ENCODE peak calls at places on chromosome 16, in nine cellular contexts. Q is tibial nerve; J is SJSA1; F is ovary; A is CD4-positive, alpha-beta memory T cell; H is upper lobe of right lung; O is vagina; Y is IMR-90; E is kidney. B is an unnamed sample.

GRCh38 chr16:47574091-47575054 is 113.2 kb downstream of the PHKB start:
- DNase-seq in Q (no peak), E (no peak), H (no peak), O (no peak), F (no peak), Y (peak; percentile 49), J (peak; percentile 7), A (no peak), B (no peak)

GRCh38 chr16:54407596-54407995 is 121.0 kb upstream of the IRX3 start:
- DNase-seq in Q (no peak), H (no peak), E (no peak), A (no peak), F (no peak), Y (peak; percentile 1), J (no peak), O (no peak), B (no peak)

GRCh38 chr16:56728027-56728426 is 1.9 kb upstream of the NUP93 start:
- DNase-seq in A (no peak), J (no peak), E (no peak), O (no peak), F (no peak), H (no peak), Q (no peak), Y (no peak), B (no peak)

GRCh38 chr16:7482028-7482427 is 149.4 kb downstream of the RBFOX1 start:
- DNase-seq in Y (no peak), O (no peak), J (no peak), Q (no peak), H (no peak), E (no peak), A (no peak), F (no peak), B (no peak)

GRCh38 chr16:55656695-55657092 is 906 bp downstream of the SLC6A2 start:
- DNase-seq in O (no peak), Q (no peak), J (no peak), Y (no peak), F (no peak), E (no peak), H (no peak), A (no peak), B (no peak)

GRCh38 chr16:30027588-30028437 is 3.3 kb downstream of the TLCD3B start:
- DNase-seq in E (no peak), J (no peak), F (no peak), Q (no peak), A (no peak), Y (no peak), H (no peak), O (no peak), B (no peak)

GRCh38 chr16:75909746-75910145 is 183.5 kb upstream of the CPHXL start:
- DNase-seq in Y (no peak), O (no peak), J (no peak), E (no peak), A (no peak), F (no peak), H (no peak), Q (no peak), B (no peak)

GRCh38 chr16:22189473-22190168 is 16.5 kb upstream of the EEF2K start:
- DNase-seq in F (peak; percentile 78), Y (peak; percentile 16), O (no peak), H (peak; percentile 68), J (no peak), A (peak; percentile 98), Q (peak; percentile 55), E (peak; percentile 87), B (peak; percentile 63)

GRCh38 chr16:69311533-69312388 is 611 bp downstream of the VPS4A start:
- DNase-seq in A (peak; percentile 49), F (no peak), E (no peak), Y (no peak), Q (no peak), O (no peak), J (peak; percentile 71), H (peak; percentile 82), B (no peak)

GRCh38 chr16:83136419-83136818 is 509.6 kb downstream of the CDH13 start:
- DNase-seq in O (no peak), Q (no peak), J (peak; percentile 8), E (no peak), Y (no peak), A (no peak), F (peak; percentile 42), H (no peak), B (no peak)

GRCh38 chr16:78005881-78006280 is 16.5 kb upstream of the CLEC3A start:
- DNase-seq in J (no peak), E (no peak), Q (no peak), A (no peak), H (no peak), Y (no peak), F (no peak), O (no peak), B (no peak)

GRCh38 chr16:55373489-55373832 is 49.5 kb downstream of the IRX6 start:
- DNase-seq in E (no peak), J (no peak), A (no peak), H (no peak), F (no peak), Q (no peak), O (no peak), Y (no peak), B (no peak)

GRCh38 chr16:10332301-10332700 is 53.6 kb upstream of the ATF7IP2 start:
- DNase-seq in J (no peak), A (no peak), Y (no peak), F (no peak), O (no peak), E (no peak), Q (no peak), H (no peak), B (peak; percentile 9)

GRCh38 chr16:3094289-3095027 is 4.6 kb downstream of the ZSCAN10 start:
- DNase-seq in J (peak; percentile 10), F (no peak), E (peak; percentile 48), Q (no peak), A (peak; percentile 76), Y (peak; percentile 23), O (no peak), H (no peak), B (no peak)

GRCh38 chr16:30112197-30113030 is 923 bp downstream of the GDPD3 start:
- DNase-seq in H (peak; percentile 81), J (no peak), E (peak; percentile 78), Q (no peak), A (no peak), O (no peak), F (peak; percentile 72), Y (peak; percentile 42), B (no peak)

GRCh38 chr16:76653390-76654026 is 376.3 kb downstream of the CNTNAP4 start:
- DNase-seq in Y (peak; percentile 28), A (no peak), H (no peak), E (no peak), J (peak; percentile 10), O (no peak), Q (no peak), F (no peak), B (no peak)

GRCh38 chr16:73663720-73664119 is 615.8 kb upstream of the ZFHX3 start:
- DNase-seq in Y (no peak), J (no peak), A (no peak), E (no peak), F (no peak), O (no peak), Q (no peak), H (no peak), B (no peak)
- H3K27ac ChIP-seq in Y (no peak overlapping the region), J (no peak overlapping the region), A (no peak overlapping the region), E (no peak overlapping the region), F (no peak overlapping the region), O (no peak overlapping the region), Q (no peak overlapping the region), H (no peak overlapping the region), B (no peak overlapping the region)

DNA sequence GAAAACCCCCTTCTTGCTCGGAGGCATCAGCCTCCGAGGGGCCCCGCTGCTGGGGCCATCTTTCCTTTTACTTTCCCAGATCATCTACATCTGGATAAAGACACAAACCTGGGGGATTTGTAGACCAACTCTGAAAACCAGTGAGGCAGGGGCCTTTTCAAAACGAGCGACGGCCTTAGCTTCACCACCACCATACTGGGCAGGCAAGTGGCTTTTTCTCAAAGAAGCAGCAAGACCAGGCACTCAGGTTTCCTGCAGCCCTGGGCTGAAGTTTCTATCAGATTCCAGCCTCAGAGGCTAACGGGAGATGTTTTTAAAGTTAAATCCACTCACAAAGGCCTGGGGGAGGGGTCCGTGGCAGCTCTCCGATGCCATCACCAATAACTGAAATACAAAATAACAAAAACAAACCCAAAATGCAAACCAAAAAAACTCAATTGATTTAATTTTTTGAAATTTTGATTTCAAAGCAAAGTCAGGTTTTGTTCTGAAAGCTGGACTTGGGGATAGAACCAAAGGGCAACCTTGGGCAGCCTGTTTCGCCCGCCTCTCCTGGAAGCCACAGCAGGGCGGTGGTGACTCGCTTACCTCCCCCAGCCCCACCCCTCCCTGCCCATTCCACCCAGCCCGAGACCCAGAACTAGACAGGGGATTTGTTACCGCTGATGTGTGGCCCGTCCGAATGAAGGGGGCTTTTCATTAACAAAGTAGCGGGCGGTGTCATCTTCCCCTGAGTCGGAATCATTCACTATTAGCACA is 55.8 kb downstream of the SALL1 start:
- DNase-seq in H (no peak), F (no peak), J (no peak), O (no peak), Q (no peak), A (no peak), E (no peak), Y (no peak), B (no peak)
- H3K4me3 ChIP-seq in H (no peak overlapping the region), F (no peak overlapping the region), J (no peak overlapping the region), O (no peak overlapping the region), Q (no peak overlapping the region), A (no peak overlapping the region), E (peak overlapping the region; percentile 42), Y (no peak overlapping the region), B (no peak overlapping the region)

GRCh38 chr16:1098266-1098991 is 2.4 kb upstream of the C1QTNF8 start:
- DNase-seq in H (no peak), F (no peak), E (no peak), Q (no peak), O (no peak), A (no peak), J (no peak), Y (no peak), B (no peak)

GRCh38 chr16:1101573-1102332 is 5.7 kb upstream of the C1QTNF8 start:
- DNase-seq in A (no peak), Q (no peak), J (no peak), H (no peak), O (no peak), F (no peak), E (no peak), Y (no peak), B (no peak)

GRCh38 chr16:1101133-1101532 is 5.1 kb upstream of the C1QTNF8 start:
- DNase-seq in F (no peak), A (no peak), O (no peak), E (no peak), Y (no peak), J (no peak), H (no peak), Q (no peak), B (no peak)

GRCh38 chr16:1099224-1100083 is 3.4 kb upstream of the C1QTNF8 start:
- DNase-seq in A (no peak), F (no peak), J (no peak), Q (no peak), Y (no peak), E (no peak), H (no peak), O (no peak), B (no peak)

GRCh38 chr16:1100084-1100800 is 4.2 kb upstream of the C1QTNF8 start:
- DNase-seq in A (no peak), J (no peak), O (no peak), F (no peak), Y (no peak), H (no peak), Q (no peak), E (no peak), B (no peak)
- H3K27ac ChIP-seq in A (no peak overlapping the region), J (no peak overlapping the region), O (no peak overlapping the region), F (no peak overlapping the region), Y (no peak overlapping the region), H (no peak overlapping the region), Q (no peak overlapping the region), E (no peak overlapping the region), B (no peak overlapping the region)

GRCh38 chr16:52114414-52114813 is 432.5 kb downstream of the TOX3 start:
- DNase-seq in E (no peak), A (no peak), O (no peak), J (no peak), Y (no peak), Q (no peak), H (no peak), F (no peak), B (no peak)
- H3K4me3 ChIP-seq in E (no peak overlapping the region), A (no peak overlapping the region), O (no peak overlapping the region), J (no peak overlapping the region), Y (no peak overlapping the region), Q (no peak overlapping the region), H (no peak overlapping the region), F (no peak overlapping the region), B (no peak overlapping the region)

B was measured in heart right ventricle.